ENCODE peak calls at places on chromosomes 13 and 19, in ten cellular contexts. T is ELF-1; R is GM20000; H is stimulated activated CD4-positive, alpha-beta T cell treated with anti-CD3 and anti-CD28 coated beads, Interleukin-2, amount 100 ng/mL, for 48 hours; G is ACHN; O is fibroblast of the aortic adventitia; Q is activated T-helper 1 cell treated with anti-CD3 and anti-CD28 coated beads, Interleukin-12 subunit alpha, Interleukin-12 subunit beta, Interleukin-2, Interleukin-4 antibody, amounts not matched to agents 30 ng/mL and 10 ng/mL and 1 ng/mL, durations not matched to agents 14 hours and 24 hours and 36 hours; J is NCI-H2081 treated with DMSO at 0.1 percent for 48 hours; L is activated CD4-positive, alpha-beta T cell treated with anti-CD3 and anti-CD28 coated beads, Interleukin-2, amount 10 ng/mL, durations not matched to agents 7 days and 5 days; M is NCI-H345. W is an unnamed sample.
A peak's percentile ranks its signal among the peaks of the same experiment; 100 is the strongest.

GRCh38 chr19:7395360-7395781 is 46.6 kb downstream of the ARHGEF18 start:
- DNase-seq in O (peak; percentile 22), T (no peak), J (no peak), G (peak; percentile 15), M (no peak), H (no peak), Q (no peak), R (no peak), L (no peak), W (no peak)

GRCh38 chr13:26619321-26619720 is 61.8 kb downstream of the WASF3 start:
- DNase-seq in H (no peak), G (no peak), R (no peak), T (no peak), O (peak; percentile 89), Q (no peak), M (no peak), L (no peak), J (no peak), W (no peak)

GRCh38 chr13:35648109-35648508 is 171.6 kb upstream of the MAB21L1 start:
- DNase-seq in T (no peak), R (no peak), H (no peak), J (no peak), M (no peak), G (no peak), L (no peak), O (peak; percentile 26), Q (no peak), W (no peak)

GRCh38 chr13:108302279-108302678 is 32.8 kb downstream of the TNFSF13B start:
- DNase-seq in T (no peak), Q (no peak), M (no peak), O (no peak), G (peak; percentile 32), H (no peak), J (no peak), L (no peak), R (no peak), W (no peak)

GRCh38 chr13:43755844-43756243 is 30.9 kb downstream of the ENOX1 start:
- DNase-seq in L (no peak), R (no peak), H (no peak), T (no peak), Q (no peak), M (no peak), O (no peak), G (no peak), J (no peak), W (no peak)

GRCh38 chr13:93559718-93560117 is 333.1 kb downstream of the GPC6 start:
- DNase-seq in M (peak; percentile 32), J (no peak), H (no peak), R (no peak), L (no peak), O (peak; percentile 45), T (no peak), G (peak; percentile 96), Q (no peak), W (no peak)

GRCh38 chr19:3409346-3410064 is 43.1 kb downstream of the NFIC start:
- DNase-seq in O (no peak), L (no peak), Q (no peak), G (no peak), T (no peak), H (no peak), R (no peak), J (no peak), M (peak; percentile 25), W (no peak)

GRCh38 chr19:33718668-33719259 is 77.9 kb upstream of the KCTD15 start:
- DNase-seq in H (no peak), T (peak; percentile 8), G (no peak), J (no peak), L (no peak), O (no peak), Q (no peak), R (no peak), M (no peak), W (no peak)

GRCh38 chr19:10390652-10391286 is 10.4 kb upstream of the TYK2 start:
- DNase-seq in L (peak; percentile 77), Q (peak; percentile 47), T (peak; percentile 82), R (peak; percentile 77), G (peak; percentile 61), M (peak; percentile 72), J (no peak), O (peak; percentile 80), H (peak; percentile 66), W (no peak)

GRCh38 chr19:46211201-46211881 is 18.2 kb upstream of the IGFL1 start:
- DNase-seq in O (no peak), M (no peak), J (no peak), T (peak; percentile 96), L (no peak), R (no peak), Q (no peak), G (peak; percentile 58), H (no peak), W (no peak)

GRCh38 chr13:76717092-76717491 is 169.1 kb downstream of the KCTD12 start:
- DNase-seq in O (no peak), M (no peak), T (no peak), R (no peak), J (no peak), H (no peak), Q (no peak), L (no peak), G (no peak), W (no peak)

GRCh38 chr13:71218960-71219359 is 648.0 kb downstream of the DACH1 start:
- DNase-seq in H (no peak), R (no peak), G (peak; percentile 4), Q (no peak), L (no peak), M (peak; percentile 25), J (no peak), O (no peak), T (no peak), W (no peak)

GRCh38 chr13:41944229-41944628 is 16.7 kb downstream of the VWA8 start:
- DNase-seq in R (no peak), G (no peak), J (no peak), Q (no peak), M (no peak), O (no peak), T (no peak), L (no peak), H (no peak), W (no peak)

GRCh38 chr19:47511681-47512080 is 3.2 kb downstream of the NAPA start:
- DNase-seq in O (peak; percentile 26), Q (no peak), H (no peak), G (peak; percentile 33), M (no peak), T (no peak), J (no peak), L (no peak), R (no peak), W (no peak)

GRCh38 chr19:28680091-28680490 is 532.9 kb downstream of the UQCRFS1 start:
- DNase-seq in Q (no peak), T (no peak), R (no peak), L (no peak), J (no peak), O (no peak), M (no peak), H (no peak), G (no peak), W (no peak)

GRCh38 chr13:110280996-110281688 is 25.8 kb downstream of the COL4A1 start:
- DNase-seq in T (no peak), Q (no peak), R (no peak), L (no peak), O (no peak), G (no peak), M (no peak), J (no peak), H (no peak), W (no peak)

GRCh38 chr13:40115456-40115855 is 460.0 kb downstream of the COG6 start:
- DNase-seq in J (no peak), M (no peak), L (no peak), T (no peak), G (no peak), Q (no peak), R (no peak), H (no peak), O (peak; percentile 38), W (no peak)

GRCh38 chr19:49403404-49404187 is 15.5 kb downstream of the KASH5 start:
- DNase-seq in G (no peak), H (no peak), Q (no peak), L (no peak), O (no peak), T (peak; percentile 90), R (no peak), M (peak; percentile 82), J (no peak), W (no peak)

GRCh38 chr19:58558066-58558622 is at the start of gene UBE2M:
- DNase-seq in O (peak; percentile 33), Q (peak; percentile 54), J (no peak), R (no peak), H (peak; percentile 48), M (no peak), T (peak; percentile 56), L (peak; percentile 69), G (no peak), W (no peak)

GRCh38 chr13:23871616-23872220 is 17.5 kb downstream of the MIPEP start:
- DNase-seq in L (no peak), G (peak; percentile 43), T (no peak), O (peak; percentile 66), M (no peak), J (no peak), Q (no peak), H (no peak), R (peak; percentile 31), W (no peak)

GRCh38 chr13:100203696-100204367 is 114.9 kb downstream of the PCCA start:
- DNase-seq in Q (no peak), T (no peak), H (no peak), G (peak; percentile 64), O (peak; percentile 20), M (no peak), J (no peak), R (peak; percentile 38), L (no peak), W (no peak)

GRCh38 chr13:47890146-47890814 is 110.8 kb downstream of the SUCLA2 start:
- DNase-seq in Q (no peak), G (no peak), L (no peak), T (no peak), M (no peak), H (no peak), R (no peak), J (no peak), O (peak; percentile 34), W (no peak)

GRCh38 chr19:632228-633067 is 889 bp downstream of the POLRMT start:
- DNase-seq in Q (no peak), H (peak; percentile 42), O (peak; percentile 49), R (peak; percentile 84), J (no peak), L (peak; percentile 26), M (no peak), T (peak; percentile 75), G (peak; percentile 61), W (peak; percentile 53)

GRCh38 chr19:10981496-10981895 is 20.7 kb downstream of the SMARCA4 start:
- DNase-seq in O (no peak), J (no peak), H (no peak), L (no peak), G (no peak), M (no peak), Q (no peak), R (no peak), T (no peak), W (no peak)

GRCh38 chr13:111239754-111240670 is 80.4 kb upstream of the TEX29 start:
- DNase-seq in Q (no peak), T (no peak), L (no peak), G (no peak), R (no peak), J (no peak), O (no peak), M (no peak), H (no peak), W (no peak)

GRCh38 chr13:112824429-112824828 is 134.6 kb downstream of the ATP11A start:
- DNase-seq in T (no peak), G (no peak), H (no peak), O (no peak), M (no peak), J (no peak), L (no peak), Q (no peak), R (no peak), W (no peak)

GRCh38 chr13:32947886-32948285 is 68.3 kb upstream of the KL start:
- DNase-seq in R (no peak), H (no peak), G (no peak), T (no peak), O (no peak), M (peak; percentile 63), J (no peak), Q (no peak), L (no peak), W (no peak)

GRCh38 chr19:49646586-49646985 is 4.6 kb downstream of the SCAF1 start:
- DNase-seq in M (no peak), O (no peak), H (no peak), R (no peak), T (no peak), J (no peak), G (no peak), Q (no peak), L (no peak), W (no peak)

W was measured in T-helper 2 cell treated with Interferon-gamma antibody and Interleukin-4, amounts not matched to agents 5 μg/mL and 100 μg/mL, for 36 hours.